ENCODE peak calls at places on chromosomes 16 and 17, in eight cellular contexts. One of them, this sample, is unnamed.

GRCh38 chr17:58337600-58338453 is 9.2 kb upstream of the TSPOAP1 start:
- DNase-seq in thoracic aorta: no peak
- DNase-seq in NCI-H460: no peak
- DNase-seq in iris pigment epithelial cell: peak; percentile 81
- DNase-seq in SJSA1: peak; percentile 82
- DNase-seq in HCT116: no peak
- DNase-seq in activated naive CD4-positive, alpha-beta T cell: peak; percentile 72
- DNase-seq in ovary: peak; percentile 51
- DNase-seq in this sample: peak; percentile 94

GRCh38 chr16:29974291-29975133 is 844 bp downstream of the TAOK2 start:
- DNase-seq in thoracic aorta: no peak
- DNase-seq in NCI-H460: no peak
- DNase-seq in iris pigment epithelial cell: peak; percentile 23
- DNase-seq in SJSA1: no peak
- DNase-seq in HCT116: no peak
- DNase-seq in activated naive CD4-positive, alpha-beta T cell: no peak
- DNase-seq in ovary: peak; percentile 52
- DNase-seq in this sample: no peak

GRCh38 chr16:76756951-76757350 is 434.0 kb upstream of the MON1B start:
- DNase-seq in thoracic aorta: no peak
- DNase-seq in NCI-H460: no peak
- DNase-seq in iris pigment epithelial cell: no peak
- DNase-seq in SJSA1: no peak
- DNase-seq in HCT116: no peak
- DNase-seq in activated naive CD4-positive, alpha-beta T cell: no peak
- DNase-seq in ovary: no peak
- DNase-seq in this sample: no peak

GRCh38 chr17:63697341-63698286 is 2.3 kb downstream of the LIMD2 start:
- DNase-seq in thoracic aorta: no peak
- DNase-seq in NCI-H460: peak; percentile 36
- DNase-seq in iris pigment epithelial cell: peak; percentile 31
- DNase-seq in SJSA1: peak; percentile 72
- DNase-seq in HCT116: peak; percentile 27
- DNase-seq in activated naive CD4-positive, alpha-beta T cell: peak; percentile 44
- DNase-seq in ovary: no peak
- DNase-seq in this sample: peak; percentile 90

GRCh38 chr16:55663225-55663624 is 7.4 kb downstream of the SLC6A2 start:
- DNase-seq in thoracic aorta: no peak
- DNase-seq in NCI-H460: no peak
- DNase-seq in iris pigment epithelial cell: no peak
- DNase-seq in SJSA1: no peak
- DNase-seq in HCT116: no peak
- DNase-seq in activated naive CD4-positive, alpha-beta T cell: no peak
- DNase-seq in ovary: no peak
- DNase-seq in this sample: no peak

GRCh38 chr16:593406-593805 is 3.5 kb downstream of the RAB40C start:
- DNase-seq in thoracic aorta: no peak
- DNase-seq in NCI-H460: no peak
- DNase-seq in iris pigment epithelial cell: no peak
- DNase-seq in SJSA1: no peak
- DNase-seq in HCT116: no peak
- DNase-seq in activated naive CD4-positive, alpha-beta T cell: no peak
- DNase-seq in ovary: no peak
- DNase-seq in this sample: no peak

GRCh38 chr17:8005951-8006730 is 3.7 kb downstream of the GUCY2D start:
- DNase-seq in thoracic aorta: no peak
- DNase-seq in NCI-H460: no peak
- DNase-seq in iris pigment epithelial cell: no peak
- DNase-seq in SJSA1: no peak
- DNase-seq in HCT116: no peak
- DNase-seq in activated naive CD4-positive, alpha-beta T cell: no peak
- DNase-seq in ovary: no peak
- DNase-seq in this sample: no peak

GRCh38 chr17:47325176-47325575 is 1.4 kb downstream of the EFCAB13 start:
- DNase-seq in thoracic aorta: no peak
- DNase-seq in NCI-H460: no peak
- DNase-seq in iris pigment epithelial cell: no peak
- DNase-seq in SJSA1: no peak
- DNase-seq in HCT116: no peak
- DNase-seq in activated naive CD4-positive, alpha-beta T cell: no peak
- DNase-seq in ovary: no peak
- DNase-seq in this sample: no peak

GRCh38 chr17:35786941-35787432 is 8.5 kb downstream of the MMP28 start:
- DNase-seq in thoracic aorta: no peak
- DNase-seq in NCI-H460: no peak
- DNase-seq in iris pigment epithelial cell: peak; percentile 63
- DNase-seq in SJSA1: no peak
- DNase-seq in HCT116: no peak
- DNase-seq in activated naive CD4-positive, alpha-beta T cell: no peak
- DNase-seq in ovary: no peak
- DNase-seq in this sample: no peak

GRCh38 chr16:72400257-72401078 is 228.5 kb upstream of the PMFBP1 start:
- DNase-seq in thoracic aorta: no peak
- DNase-seq in NCI-H460: peak; percentile 45
- DNase-seq in iris pigment epithelial cell: peak; percentile 58
- DNase-seq in SJSA1: no peak
- DNase-seq in HCT116: peak; percentile 28
- DNase-seq in activated naive CD4-positive, alpha-beta T cell: no peak
- DNase-seq in ovary: no peak
- DNase-seq in this sample: no peak

GRCh38 chr17:12122091-12122490 is 101.4 kb downstream of the MAP2K4 start:
- DNase-seq in thoracic aorta: no peak
- DNase-seq in NCI-H460: no peak
- DNase-seq in iris pigment epithelial cell: no peak
- DNase-seq in SJSA1: no peak
- DNase-seq in HCT116: no peak
- DNase-seq in activated naive CD4-positive, alpha-beta T cell: no peak
- DNase-seq in ovary: no peak
- DNase-seq in this sample: no peak

GRCh38 chr17:53949473-53950090 is 126.9 kb downstream of the KIF2B start:
- DNase-seq in thoracic aorta: no peak
- DNase-seq in NCI-H460: no peak
- DNase-seq in iris pigment epithelial cell: no peak
- DNase-seq in SJSA1: no peak
- DNase-seq in HCT116: no peak
- DNase-seq in activated naive CD4-positive, alpha-beta T cell: no peak
- DNase-seq in ovary: no peak
- DNase-seq in this sample: no peak

GRCh38 chr17:61459434-61459809 is 7.2 kb downstream of the TBX4 start:
- DNase-seq in thoracic aorta: no peak
- DNase-seq in NCI-H460: no peak
- DNase-seq in iris pigment epithelial cell: no peak
- DNase-seq in SJSA1: no peak
- DNase-seq in HCT116: no peak
- DNase-seq in activated naive CD4-positive, alpha-beta T cell: no peak
- DNase-seq in ovary: no peak
- DNase-seq in this sample: no peak

GRCh38 chr17:42407289-42407836 is 15.7 kb downstream of the CAVIN1 start:
- DNase-seq in thoracic aorta: peak; percentile 72
- DNase-seq in NCI-H460: no peak
- DNase-seq in iris pigment epithelial cell: no peak
- DNase-seq in SJSA1: peak; percentile 50
- DNase-seq in HCT116: no peak
- DNase-seq in activated naive CD4-positive, alpha-beta T cell: no peak
- DNase-seq in ovary: peak; percentile 81
- DNase-seq in this sample: peak; percentile 90

GRCh38 chr17:57589151-57590034 is 155.7 kb downstream of the CCDC182 start:
- DNase-seq in thoracic aorta: no peak
- DNase-seq in NCI-H460: no peak
- DNase-seq in iris pigment epithelial cell: no peak
- DNase-seq in SJSA1: no peak
- DNase-seq in HCT116: no peak
- DNase-seq in activated naive CD4-positive, alpha-beta T cell: no peak
- DNase-seq in ovary: no peak
- DNase-seq in this sample: no peak

GRCh38 chr16:50155925-50156324 is 2.8 kb downstream of the TENT4B start:
- DNase-seq in thoracic aorta: no peak
- DNase-seq in NCI-H460: no peak
- DNase-seq in iris pigment epithelial cell: no peak
- DNase-seq in SJSA1: no peak
- DNase-seq in HCT116: no peak
- DNase-seq in activated naive CD4-positive, alpha-beta T cell: no peak
- DNase-seq in ovary: no peak
- DNase-seq in this sample: no peak

GRCh38 chr17:40312131-40312731 is 3.3 kb downstream of the RARA start:
- DNase-seq in thoracic aorta: no peak
- DNase-seq in NCI-H460: no peak
- DNase-seq in iris pigment epithelial cell: no peak
- DNase-seq in SJSA1: no peak
- DNase-seq in HCT116: no peak
- DNase-seq in activated naive CD4-positive, alpha-beta T cell: no peak
- DNase-seq in ovary: no peak
- DNase-seq in this sample: no peak

GRCh38 chr17:53757559-53757958 is 65.2 kb upstream of the KIF2B start:
- DNase-seq in thoracic aorta: no peak
- DNase-seq in NCI-H460: no peak
- DNase-seq in iris pigment epithelial cell: no peak
- DNase-seq in SJSA1: no peak
- DNase-seq in HCT116: no peak
- DNase-seq in activated naive CD4-positive, alpha-beta T cell: no peak
- DNase-seq in ovary: no peak
- DNase-seq in this sample: no peak

GRCh38 chr16:17222756-17223411 is 247.9 kb downstream of the XYLT1 start:
- DNase-seq in thoracic aorta: no peak
- DNase-seq in NCI-H460: no peak
- DNase-seq in iris pigment epithelial cell: no peak
- DNase-seq in SJSA1: no peak
- DNase-seq in HCT116: no peak
- DNase-seq in activated naive CD4-positive, alpha-beta T cell: no peak
- DNase-seq in ovary: no peak
- DNase-seq in this sample: no peak

GRCh38 chr17:38579934-38580333 is 25.8 kb downstream of the SRCIN1 start:
- DNase-seq in thoracic aorta: no peak
- DNase-seq in NCI-H460: no peak
- DNase-seq in iris pigment epithelial cell: peak; percentile 39
- DNase-seq in SJSA1: peak; percentile 56
- DNase-seq in HCT116: no peak
- DNase-seq in activated naive CD4-positive, alpha-beta T cell: no peak
- DNase-seq in ovary: no peak
- DNase-seq in this sample: peak; percentile 46

GRCh38 chr17:50149425-50150353 is 788 bp downstream of the PPP1R9B start:
- DNase-seq in thoracic aorta: no peak
- DNase-seq in NCI-H460: no peak
- DNase-seq in iris pigment epithelial cell: peak; percentile 69
- DNase-seq in SJSA1: peak; percentile 74
- DNase-seq in HCT116: no peak
- DNase-seq in activated naive CD4-positive, alpha-beta T cell: peak; percentile 14
- DNase-seq in ovary: peak; percentile 73
- DNase-seq in this sample: peak; percentile 90

GRCh38 chr16:87138868-87139267 is 178.3 kb downstream of the C16orf95 start:
- DNase-seq in thoracic aorta: no peak
- DNase-seq in NCI-H460: no peak
- DNase-seq in iris pigment epithelial cell: no peak
- DNase-seq in SJSA1: no peak
- DNase-seq in HCT116: no peak
- DNase-seq in activated naive CD4-positive, alpha-beta T cell: no peak
- DNase-seq in ovary: no peak
- DNase-seq in this sample: no peak